ENCODE peak calls at places on chromosomes 1 and 21, in six cellular contexts. C, Z, N, O, S and G are unnamed samples.

GRCh38 chr1:156852414-156852874 is 6.5 kb downstream of the INSRR start:
- DNase-seq in N (peak), S (no peak), O (no peak), C (no peak), Z (no peak), G (no peak)

GRCh38 chr1:234600418-234601216 is 9.4 kb downstream of the IRF2BP2 start:
- DNase-seq in Z (no peak), C (peak), S (no peak), N (peak), O (no peak), G (no peak)

GRCh38 chr1:6724517-6725141 is 23.0 kb upstream of the DNAJC11 start:
- DNase-seq in N (no peak), S (no peak), C (no peak), O (no peak), Z (no peak), G (no peak)

GRCh38 chr1:65596768-65597167 is 176.3 kb downstream of the LEPR start:
- DNase-seq in N (no peak), C (no peak), Z (no peak), O (no peak), S (no peak), G (no peak)

GRCh38 chr1:55894521-55894920 is 679.4 kb upstream of the USP24 start:
- DNase-seq in S (no peak), N (no peak), Z (no peak), C (no peak), O (no peak), G (no peak)

GRCh38 chr21:41678944-41679343 is 87.9 kb downstream of the RIPK4 start:
- DNase-seq in N (peak), Z (peak), S (peak), O (no peak), C (no peak), G (peak)

GRCh38 chr1:93042134-93042821 is 36.8 kb upstream of the MTF2 start:
- DNase-seq in O (no peak), S (no peak), Z (no peak), N (no peak), C (peak), G (no peak)

GRCh38 chr1:197776348-197777082 is 1.2 kb upstream of the DENND1B start:
- DNase-seq in N (no peak), Z (no peak), S (no peak), C (peak), O (no peak), G (no peak)

GRCh38 chr1:57089855-57090254 is 124.0 kb upstream of the C8B start:
- DNase-seq in S (no peak), Z (no peak), O (no peak), C (no peak), N (no peak), G (no peak)

GRCh38 chr21:45228171-45228641 is 59.5 kb downstream of the POFUT2 start:
- DNase-seq in C (no peak), N (no peak), O (no peak), Z (peak), S (no peak), G (no peak)

GRCh38 chr1:241482761-241483250 is 36.7 kb downstream of the FH start:
- DNase-seq in Z (no peak), C (no peak), O (no peak), N (no peak), S (no peak), G (no peak)

GRCh38 chr1:151881479-151881878 is 27.8 kb downstream of the THEM4 start:
- DNase-seq in C (no peak), Z (no peak), N (no peak), S (no peak), O (no peak), G (no peak)
- TF ChIP-seq CTCF in C (no peak), Z (no peak), N (peak), S (no peak), O (peak), G (no peak)

GRCh38 chr1:179090522-179090921 is 8.7 kb downstream of the TOR3A start:
- DNase-seq in C (no peak), Z (no peak), O (no peak), S (no peak), N (no peak), G (no peak)
- TF ChIP-seq CTCF in C (no peak), Z (peak), O (no peak), S (no peak), N (peak), G (peak)

GRCh38 chr1:186473047-186473446 is 12.1 kb upstream of the PDC start:
- DNase-seq in S (no peak), N (no peak), C (no peak), O (no peak), Z (no peak), G (no peak)
- TF ChIP-seq CTCF in S (no peak), N (no peak), C (no peak), O (no peak), Z (no peak), G (no peak)

DNA sequence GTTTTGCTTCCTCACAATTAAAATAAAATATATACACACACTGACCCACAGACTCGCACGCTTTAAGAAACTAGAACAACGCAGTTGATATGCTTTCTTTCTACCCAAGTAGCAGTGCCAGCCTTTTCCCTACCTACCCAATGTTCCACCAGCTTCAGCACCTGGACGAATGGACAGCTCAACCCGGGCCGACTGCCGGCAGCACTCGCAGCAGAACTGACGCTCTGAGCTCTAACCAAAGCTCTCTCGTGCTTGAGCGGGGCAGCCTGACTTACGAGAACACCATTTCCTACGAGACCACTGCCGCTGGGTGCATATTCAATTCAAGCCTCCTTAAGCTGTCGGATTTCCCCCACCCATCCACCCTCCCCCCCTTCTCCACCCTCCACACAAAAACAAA is 127.4 kb upstream of the DPYD start:
- DNase-seq in Z (peak), S (peak), O (no peak), N (peak), C (peak), G (peak)
- TF ChIP-seq CTCF in Z (no peak), S (no peak), O (no peak), N (no peak), C (no peak), G (peak)

GRCh38 chr1:22749503-22749902 is 38.9 kb downstream of the EPHB2 start:
- DNase-seq in N (no peak), O (no peak), Z (no peak), S (no peak), C (no peak), G (no peak)
- TF ChIP-seq CTCF in N (peak), O (no peak), Z (no peak), S (no peak), C (no peak), G (no peak)

DNA sequence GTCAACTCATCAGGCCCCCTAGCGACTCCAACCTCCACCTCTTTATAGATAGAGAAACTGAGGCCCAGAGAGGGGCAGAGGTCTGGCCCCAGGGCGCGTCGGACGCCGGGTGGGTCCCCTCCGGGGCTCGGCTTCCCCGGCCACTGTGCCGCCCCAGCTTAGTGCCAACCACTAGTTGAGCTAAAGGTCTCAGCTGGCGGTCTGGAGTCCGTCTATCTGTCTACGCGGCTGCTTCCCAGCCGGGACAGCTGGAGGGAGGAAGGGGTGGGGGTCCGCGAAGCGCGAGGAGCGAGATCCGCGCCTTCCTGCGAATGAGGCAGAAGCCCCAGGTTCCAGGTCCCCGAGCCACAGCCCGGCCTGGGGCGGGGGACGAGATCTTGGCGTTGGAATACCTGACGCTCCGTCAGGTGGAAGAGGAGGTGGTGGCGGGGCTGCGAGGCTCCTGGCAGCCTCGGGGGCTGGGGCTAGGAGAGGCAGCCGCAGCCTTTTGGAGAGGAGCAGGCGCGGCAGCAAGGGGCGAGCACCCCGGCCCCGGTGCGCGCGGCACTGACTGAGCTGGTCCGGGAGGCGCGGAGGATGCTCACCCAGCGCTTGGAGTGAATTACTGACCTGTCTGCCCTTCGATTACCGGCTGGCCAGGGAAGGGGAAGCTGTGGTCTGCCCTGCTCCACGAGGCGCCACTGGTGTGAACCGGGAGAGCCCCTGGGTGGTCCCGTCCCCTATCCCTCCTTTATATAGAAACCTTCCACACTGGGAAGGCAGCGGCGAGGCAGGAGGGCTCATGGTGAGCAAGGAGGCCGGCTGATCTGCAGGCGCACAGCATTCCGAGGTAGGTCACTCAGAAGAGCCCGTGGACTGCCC is 948 bp downstream of the PODN start:
- DNase-seq in S (peak), C (no peak), Z (no peak), N (no peak), O (no peak), G (no peak)
- TF ChIP-seq CTCF in S (no peak), C (no peak), Z (no peak), N (no peak), O (no peak), G (no peak)

DNA sequence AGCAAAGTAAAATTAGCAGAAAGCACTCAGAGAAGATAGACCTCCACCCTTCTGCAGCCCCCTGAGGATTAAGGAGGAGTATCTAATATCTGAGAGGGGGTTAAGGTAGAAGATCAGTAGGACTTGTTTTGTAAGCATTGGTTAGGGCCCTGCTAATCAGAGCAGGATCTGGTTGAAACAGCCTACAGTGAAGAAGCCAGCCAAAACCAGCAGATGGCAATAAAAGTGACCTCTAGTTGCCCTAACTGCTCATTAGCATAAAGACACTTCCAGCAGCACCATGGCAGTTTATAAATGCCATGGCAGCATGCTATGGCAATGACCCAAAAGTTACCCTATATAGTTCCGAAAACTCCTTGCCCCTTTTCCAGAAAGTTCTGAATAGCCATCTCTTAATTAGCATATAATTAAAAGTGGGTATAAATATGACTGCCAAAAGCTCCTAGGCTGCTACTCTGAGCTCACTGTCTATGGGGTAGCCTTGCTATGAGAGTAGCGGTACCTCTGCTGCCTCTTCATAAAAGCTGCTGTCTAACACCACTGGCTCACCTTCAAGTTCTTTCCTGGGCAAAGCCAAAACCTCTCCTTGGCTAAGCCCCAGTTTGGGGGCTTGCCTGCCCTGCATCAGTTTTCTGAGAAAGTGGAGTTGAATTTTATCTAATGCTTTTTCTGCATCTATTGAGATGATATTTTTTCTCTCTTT is 254.2 kb downstream of the PAPPA2 start:
- DNase-seq in O (no peak), S (no peak), C (no peak), Z (no peak), N (peak), G (no peak)
- TF ChIP-seq CTCF in O (no peak), S (no peak), C (no peak), Z (no peak), N (peak), G (no peak)

DNA sequence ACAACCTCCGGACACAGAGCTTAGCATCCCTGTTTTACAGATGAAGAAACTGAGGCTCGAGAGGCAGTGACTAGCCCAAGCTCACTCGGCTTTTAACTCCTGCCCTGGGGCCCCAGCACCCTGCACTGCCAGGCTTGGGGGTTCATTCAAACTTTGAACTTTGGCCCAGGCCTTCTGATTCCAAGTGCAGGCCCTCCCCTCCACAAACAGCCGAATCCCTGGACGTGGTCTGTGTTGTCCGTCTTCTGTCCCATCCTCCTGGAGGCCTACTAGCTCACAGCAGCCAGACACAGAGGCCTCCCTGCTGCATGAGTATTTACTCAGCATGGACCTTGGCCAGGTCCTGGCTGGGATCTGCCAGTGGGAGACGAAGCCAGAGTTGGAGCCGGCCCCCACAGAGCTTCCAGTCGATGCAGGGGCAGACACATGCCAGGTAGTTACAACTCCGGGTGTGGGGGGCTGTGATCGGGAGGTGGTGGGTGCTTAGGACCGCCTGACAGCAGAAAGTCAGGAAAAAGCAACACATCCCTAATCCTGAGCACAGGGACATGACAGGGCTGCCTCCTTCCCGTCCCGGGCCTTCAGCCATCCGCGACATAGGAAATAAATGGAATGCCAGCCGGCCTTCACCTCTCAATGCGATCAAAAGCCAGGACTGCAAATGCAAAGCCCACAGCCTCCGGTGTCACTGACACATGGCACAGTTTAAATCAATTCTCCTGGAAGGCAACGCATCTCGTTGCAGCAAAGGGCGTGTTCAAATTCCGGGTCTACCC is 7.4 kb downstream of the IFFO2 start:
- DNase-seq in S (peak), O (no peak), Z (peak), C (no peak), N (no peak), G (no peak)
- TF ChIP-seq CTCF in S (no peak), O (no peak), Z (no peak), C (no peak), N (no peak), G (no peak)